ENCODE peak calls at places on chromosomes 4 and X, in seven cellular contexts. I is pancreas; M is tibial artery; F is cardiac muscle cell; L is Karpas-422; H is heart left ventricle; S is CD8-positive, alpha-beta T cell. K is an unnamed sample. For H3K4me1, the result is how much of the 10 kb centered on the place peaks cover.

GRCh38 chr4:70721747-70722146 is at the start of gene RUFY3:
- DNase-seq in I (no peak), M (peak), L (no peak), S (no peak), F (peak), H (peak), K (no peak)

GRCh38 chr4:141016117-141016798 is 117.0 kb downstream of the RNF150 start:
- DNase-seq in F (no peak), I (no peak), S (no peak), L (no peak), H (no peak), M (no peak), K (no peak)

GRCh38 chr4:1500231-1500965 is 94.2 kb upstream of the NKX1-1 start:
- DNase-seq in F (no peak), L (peak), H (no peak), M (peak), I (no peak), S (no peak), K (no peak)

GRCh38 chr4:38034986-38035882 is 75.0 kb downstream of the PTTG2 start:
- DNase-seq in M (no peak), I (no peak), L (peak), H (no peak), S (no peak), F (peak), K (peak)

GRCh38 chr4:92988301-92988700 is 684.5 kb downstream of the GRID2 start:
- DNase-seq in M (no peak), I (no peak), H (no peak), F (no peak), S (no peak), L (no peak), K (no peak)

GRCh38 chr4:138688531-138689181 is 326.9 kb upstream of the NOCT start:
- DNase-seq in F (no peak), L (no peak), M (no peak), S (no peak), I (no peak), H (no peak), K (no peak)

GRCh38 chr4:150573534-150573933 is 8.4 kb upstream of the MAB21L2 start:
- DNase-seq in L (no peak), F (peak), I (no peak), M (no peak), S (no peak), H (no peak), K (no peak)

GRCh38 chr4:68803013-68803412 is 12.8 kb upstream of the UGT2B10 start:
- DNase-seq in I (no peak), H (no peak), S (no peak), L (no peak), M (no peak), F (no peak), K (no peak)

GRCh38 chrX:70508296-70508911 is 63.8 kb downstream of the DLG3 start:
- DNase-seq in L (no peak), M (no peak), H (no peak), F (peak), S (no peak), I (no peak), K (peak)

GRCh38 chr4:173254646-173255045 is 79.5 kb downstream of the HMGB2 start:
- DNase-seq in I (no peak), S (no peak), F (no peak), H (no peak), M (no peak), L (no peak), K (no peak)
- H3K4me1 ChIP-seq in I (under half), S (under half), F (under half), H (under half), M (under half), L (half or more), K (under half)

GRCh38 chr4:186838295-186838694 is 114.6 kb upstream of the FAT1 start:
- DNase-seq in L (no peak), S (no peak), H (no peak), M (no peak), I (no peak), F (no peak), K (no peak)
- H3K4me1 ChIP-seq in L (under half), S (under half), H (under half), M (under half), I (under half), F (under half), K (under half)

GRCh38 chr4:148068065-148068911 is 336.4 kb downstream of the ARHGAP10 start:
- DNase-seq in L (no peak), F (no peak), S (no peak), I (no peak), H (no peak), M (no peak), K (no peak)
- H3K4me1 ChIP-seq in L (under half), F (under half), S (under half), I (under half), H (under half), M (under half), K (under half)

GRCh38 chr4:7264694-7265093 is 72.4 kb downstream of the SORCS2 start:
- DNase-seq in H (no peak), F (no peak), L (no peak), I (no peak), M (no peak), S (no peak), K (no peak)
- H3K4me1 ChIP-seq in H (under half), F (under half), L (under half), I (under half), M (under half), S (under half), K (under half)

DNA sequence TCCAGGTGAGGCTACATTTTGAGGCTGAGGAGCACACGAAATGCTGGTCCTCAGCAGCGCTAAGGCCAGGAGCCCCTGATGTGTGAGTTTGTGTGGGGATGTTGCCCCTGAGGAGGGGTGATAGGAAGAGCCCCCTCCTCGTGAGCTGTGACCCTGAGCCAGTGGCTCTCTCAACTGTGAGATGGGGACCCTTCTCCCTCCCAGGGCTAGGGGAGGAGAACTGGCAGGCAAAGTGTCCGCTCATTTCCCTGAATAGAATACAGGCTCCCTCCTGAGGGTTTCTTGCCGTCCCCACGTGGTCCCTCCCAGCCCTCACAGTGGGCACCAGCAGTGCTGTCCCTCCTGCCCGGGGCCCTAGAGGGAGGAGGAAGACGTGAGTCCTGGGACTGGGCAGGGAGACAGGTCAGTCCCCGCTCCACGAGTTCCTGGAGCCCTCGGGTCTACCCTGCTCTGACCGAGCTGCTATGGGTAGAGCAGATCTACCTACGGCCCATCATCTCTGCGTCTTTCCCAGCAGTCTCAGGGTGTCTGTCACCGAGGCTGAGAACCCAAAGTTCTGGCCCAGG is 21.0 kb upstream of the TBC1D14 start:
- DNase-seq in H (no peak), S (no peak), F (no peak), I (no peak), L (no peak), M (no peak), K (no peak)
- H3K4me1 ChIP-seq in H (under half), S (under half), F (under half), I (under half), L (under half), M (under half), K (under half)

GRCh38 chr4:27003602-27004238 is 143.1 kb downstream of the STIM2 start:
- DNase-seq in S (no peak), F (peak), I (no peak), L (no peak), H (no peak), M (no peak), K (peak)
- H3K4me1 ChIP-seq in S (under half), F (under half), I (under half), L (half or more), H (under half), M (under half), K (under half)

GRCh38 chrX:153725039-153725831 is 579 bp downstream of the ABCD1 start:
- DNase-seq in F (no peak), L (peak), H (no peak), M (no peak), S (no peak), I (peak), K (peak)
- H3K4me1 ChIP-seq in F (under half), L (under half), H (under half), M (under half), S (under half), I (under half), K (under half)

GRCh38 chrX:27675493-27675892 is 85.3 kb downstream of the DCAF8L2 start:
- DNase-seq in I (no peak), H (no peak), L (no peak), F (peak), M (no peak), S (no peak), K (no peak)
- H3K4me1 ChIP-seq in I (under half), H (under half), L (under half), F (under half), M (under half), S (under half), K (under half)

DNA sequence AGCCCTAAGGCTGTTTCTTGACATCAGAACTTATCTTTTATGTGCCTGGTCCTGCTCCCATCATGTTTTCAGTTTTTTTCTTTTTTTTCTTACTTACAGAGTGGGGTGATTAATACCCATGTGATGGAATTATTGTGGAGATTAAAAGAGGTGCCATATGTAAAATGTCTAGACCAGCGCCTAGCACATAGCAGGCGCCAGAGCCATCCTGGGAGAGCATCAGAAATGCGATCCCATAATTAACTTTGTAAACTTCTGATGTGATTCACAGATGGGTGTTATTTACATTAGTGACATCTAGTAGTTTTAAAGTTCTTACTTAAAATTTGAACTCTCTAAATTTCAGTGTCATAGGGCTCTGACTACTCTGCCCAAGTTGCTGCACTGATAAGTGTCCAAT is 66.2 kb upstream of the PGRMC2 start:
- DNase-seq in H (no peak), F (no peak), L (no peak), M (no peak), S (no peak), I (no peak), K (no peak)
- H3K4me1 ChIP-seq in H (under half), F (under half), L (under half), M (under half), S (under half), I (under half), K (under half)

GRCh38 chr4:147779449-147779848 is 47.6 kb downstream of the ARHGAP10 start:
- DNase-seq in S (no peak), L (no peak), F (no peak), H (no peak), I (no peak), M (no peak), K (no peak)
- H3K4me1 ChIP-seq in S (under half), L (under half), F (under half), H (under half), I (under half), M (under half), K (under half)